ENCODE peak calls at places on chromosomes 16 and 17, in seven cellular contexts. L is ACHN; N is CD4-positive, alpha-beta T cell; H is memory B cell; E is midbrain; U is cardiac fibroblast; D is AG09319. S is an unnamed sample.

GRCh38 chr16:61792194-61792904 is 243.9 kb downstream of the CDH8 start:
- DNase-seq in D (no peak), U (peak; percentile 6), L (peak; percentile 97), N (no peak), E (no peak), H (no peak), S (no peak)

GRCh38 chr16:87391324-87391949 is 699 bp upstream of the MAP1LC3B start:
- DNase-seq in E (peak; percentile 70), L (peak; percentile 38), H (peak; percentile 35), U (peak; percentile 49), N (no peak), D (no peak), S (peak; percentile 57)

GRCh38 chr17:75516255-75516618 is at the start of gene TSEN54:
- DNase-seq in L (peak; percentile 89), E (peak; percentile 92), N (peak; percentile 92), D (peak; percentile 57), U (peak; percentile 92), H (peak; percentile 86), S (peak; percentile 92)

GRCh38 chr17:17812211-17813054 is 24.4 kb downstream of the SREBF1 start:
- DNase-seq in H (peak; percentile 95), E (peak; percentile 66), U (peak; percentile 76), N (peak; percentile 46), L (peak; percentile 59), D (no peak), S (peak; percentile 69)

GRCh38 chr17:20920813-20921199 is 122.0 kb downstream of the USP22 start:
- DNase-seq in U (peak; percentile 33), E (no peak), H (no peak), N (no peak), D (no peak), L (no peak), S (no peak)

GRCh38 chr17:77208217-77208808 is 67.5 kb downstream of the SEC14L1 start:
- DNase-seq in D (peak; percentile 19), N (no peak), U (peak; percentile 62), L (peak; percentile 21), E (peak; percentile 65), H (no peak), S (peak; percentile 91)

GRCh38 chr16:11258553-11259287 is 2.7 kb upstream of the SOCS1 start:
- DNase-seq in D (no peak), N (peak; percentile 26), U (peak; percentile 32), H (no peak), E (peak; percentile 75), L (no peak), S (peak; percentile 86)

GRCh38 chr16:17364319-17365210 is 106.2 kb downstream of the XYLT1 start:
- DNase-seq in E (no peak), H (no peak), L (no peak), N (peak; percentile 77), D (peak; percentile 99), U (peak; percentile 87), S (no peak)

GRCh38 chr17:67290994-67291362 is 46.0 kb upstream of the HELZ start:
- DNase-seq in U (peak; percentile 6), D (no peak), H (no peak), E (no peak), L (no peak), N (no peak), S (no peak)

GRCh38 chr17:39261286-39261685 is 35.5 kb upstream of the STAC2 start:
- DNase-seq in H (no peak), L (no peak), E (no peak), N (no peak), U (no peak), D (no peak), S (no peak)

GRCh38 chr17:8052256-8053252 is 13.7 kb downstream of the ALOX15B start:
- DNase-seq in H (no peak), L (no peak), U (no peak), N (no peak), E (no peak), D (no peak), S (no peak)

GRCh38 chr16:1781758-1782407 is 488 bp downstream of the SPSB3 start:
- DNase-seq in H (no peak), N (peak; percentile 19), D (no peak), L (peak; percentile 41), U (no peak), E (no peak), S (no peak)

GRCh38 chr16:14549789-14550153 is 80.3 kb downstream of the PARN start:
- DNase-seq in U (no peak), N (no peak), L (no peak), H (no peak), D (no peak), E (no peak), S (no peak)

S was measured in globus pallidus.